ENCODE peak calls at places on chromosomes 12 and 14, in five cellular contexts. One of them, this sample, is unnamed.

GRCh38 chr14:61837336-61838229 is 75.4 kb downstream of the SNAPC1 start:
- DNase-seq in fibroblast of lung: peak
- DNase-seq in mesenchymal stem cell: peak
- DNase-seq in neural progenitor cell: peak
- DNase-seq in colonic mucosa: peak
- DNase-seq in this sample: peak

GRCh38 chr12:27303139-27304111 is 29.2 kb upstream of the BMAL2 start:
- DNase-seq in fibroblast of lung: no peak
- DNase-seq in mesenchymal stem cell: peak
- DNase-seq in neural progenitor cell: no peak
- DNase-seq in colonic mucosa: no peak
- DNase-seq in this sample: no peak

GRCh38 chr14:33569844-33570716 is 380.8 kb downstream of the EGLN3 start:
- DNase-seq in fibroblast of lung: peak
- DNase-seq in mesenchymal stem cell: peak
- DNase-seq in neural progenitor cell: no peak
- DNase-seq in colonic mucosa: no peak
- DNase-seq in this sample: peak

GRCh38 chr14:24139272-24139934 is 2.0 kb downstream of the EMC9 start:
- DNase-seq in fibroblast of lung: no peak
- DNase-seq in mesenchymal stem cell: no peak
- DNase-seq in neural progenitor cell: no peak
- DNase-seq in colonic mucosa: no peak
- DNase-seq in this sample: no peak

GRCh38 chr14:100900837-100901390 is 2.6 kb downstream of the RTL1 start:
- DNase-seq in fibroblast of lung: peak
- DNase-seq in mesenchymal stem cell: peak
- DNase-seq in neural progenitor cell: peak
- DNase-seq in colonic mucosa: peak
- DNase-seq in this sample: no peak

GRCh38 chr12:93860659-93861373 is 183.6 kb downstream of the CRADD start:
- DNase-seq in fibroblast of lung: peak
- DNase-seq in mesenchymal stem cell: no peak
- DNase-seq in neural progenitor cell: no peak
- DNase-seq in colonic mucosa: no peak
- DNase-seq in this sample: no peak

GRCh38 chr14:93764211-93764659 is 24.1 kb downstream of the PRIMA1 start:
- DNase-seq in fibroblast of lung: peak
- DNase-seq in mesenchymal stem cell: no peak
- DNase-seq in neural progenitor cell: no peak
- DNase-seq in colonic mucosa: no peak
- DNase-seq in this sample: peak

GRCh38 chr14:75717729-75718128 is 56.7 kb downstream of the TTLL5 start:
- DNase-seq in fibroblast of lung: no peak
- DNase-seq in mesenchymal stem cell: no peak
- DNase-seq in neural progenitor cell: no peak
- DNase-seq in colonic mucosa: no peak
- DNase-seq in this sample: no peak

GRCh38 chr12:116528498-116528897 is 30.7 kb upstream of the MAP1LC3B2 start:
- DNase-seq in fibroblast of lung: peak
- DNase-seq in mesenchymal stem cell: peak
- DNase-seq in neural progenitor cell: no peak
- DNase-seq in colonic mucosa: no peak
- DNase-seq in this sample: peak

GRCh38 chr14:78092040-78092439 is 78.1 kb upstream of the NRXN3 start:
- DNase-seq in fibroblast of lung: no peak
- DNase-seq in mesenchymal stem cell: no peak
- DNase-seq in neural progenitor cell: no peak
- DNase-seq in colonic mucosa: no peak
- DNase-seq in this sample: no peak

GRCh38 chr14:61372842-61373555 is 51.6 kb downstream of the PRKCH start:
- DNase-seq in fibroblast of lung: no peak
- DNase-seq in mesenchymal stem cell: no peak
- DNase-seq in neural progenitor cell: no peak
- DNase-seq in colonic mucosa: no peak
- DNase-seq in this sample: no peak

GRCh38 chr12:65948320-65949008 is 124.2 kb downstream of the HMGA2 start:
- DNase-seq in fibroblast of lung: peak
- DNase-seq in mesenchymal stem cell: peak
- DNase-seq in neural progenitor cell: peak
- DNase-seq in colonic mucosa: no peak
- DNase-seq in this sample: peak

GRCh38 chr12:47838286-47838931 is 18.7 kb upstream of the HDAC7 start:
- DNase-seq in fibroblast of lung: no peak
- DNase-seq in mesenchymal stem cell: peak
- DNase-seq in neural progenitor cell: peak
- DNase-seq in colonic mucosa: no peak
- DNase-seq in this sample: peak

GRCh38 chr12:1881301-1881700 is 37.2 kb downstream of the CACNA2D4 start:
- DNase-seq in fibroblast of lung: no peak
- DNase-seq in mesenchymal stem cell: no peak
- DNase-seq in neural progenitor cell: no peak
- DNase-seq in colonic mucosa: peak
- DNase-seq in this sample: no peak

GRCh38 chr12:126994599-126994998 is 1272.4 kb upstream of the TMEM132C start:
- DNase-seq in fibroblast of lung: no peak
- DNase-seq in mesenchymal stem cell: no peak
- DNase-seq in neural progenitor cell: no peak
- DNase-seq in colonic mucosa: no peak
- DNase-seq in this sample: no peak

GRCh38 chr12:64609543-64610091 is 678 bp upstream of the RASSF3 start:
- DNase-seq in fibroblast of lung: peak
- DNase-seq in mesenchymal stem cell: peak
- DNase-seq in neural progenitor cell: peak
- DNase-seq in colonic mucosa: no peak
- DNase-seq in this sample: peak

GRCh38 chr14:63642229-63642611 is 549 bp upstream of the WDR89 start:
- DNase-seq in fibroblast of lung: peak
- DNase-seq in mesenchymal stem cell: peak
- DNase-seq in neural progenitor cell: peak
- DNase-seq in colonic mucosa: peak
- DNase-seq in this sample: peak

GRCh38 chr14:105074601-105075053 is 9.4 kb upstream of the GPR132 start:
- DNase-seq in fibroblast of lung: no peak
- DNase-seq in mesenchymal stem cell: no peak
- DNase-seq in neural progenitor cell: peak
- DNase-seq in colonic mucosa: no peak
- DNase-seq in this sample: no peak

GRCh38 chr12:132105467-132105866 is 38.7 kb downstream of the DDX51 start:
- DNase-seq in fibroblast of lung: no peak
- DNase-seq in mesenchymal stem cell: no peak
- DNase-seq in neural progenitor cell: no peak
- DNase-seq in colonic mucosa: no peak
- DNase-seq in this sample: no peak

GRCh38 chr14:22812744-22813143 is 2.5 kb downstream of the SLC7A7 start:
- DNase-seq in fibroblast of lung: no peak
- DNase-seq in mesenchymal stem cell: no peak
- DNase-seq in neural progenitor cell: peak
- DNase-seq in colonic mucosa: no peak
- DNase-seq in this sample: no peak

GRCh38 chr14:22850944-22851790 is 14.8 kb downstream of the MMP14 start:
- DNase-seq in fibroblast of lung: peak
- DNase-seq in mesenchymal stem cell: peak
- DNase-seq in neural progenitor cell: no peak
- DNase-seq in colonic mucosa: peak
- DNase-seq in this sample: peak

GRCh38 chr14:72802588-72802946 is 91.3 kb downstream of the DPF3 start:
- DNase-seq in fibroblast of lung: no peak
- DNase-seq in mesenchymal stem cell: no peak
- DNase-seq in neural progenitor cell: no peak
- DNase-seq in colonic mucosa: no peak
- DNase-seq in this sample: no peak

GRCh38 chr14:51855234-51855633 is 5.2 kb upstream of the GNG2 start:
- DNase-seq in fibroblast of lung: peak
- DNase-seq in mesenchymal stem cell: no peak
- DNase-seq in neural progenitor cell: no peak
- DNase-seq in colonic mucosa: no peak
- DNase-seq in this sample: peak

GRCh38 chr12:127293507-127294310 is 973.3 kb upstream of the TMEM132C start:
- DNase-seq in fibroblast of lung: peak
- DNase-seq in mesenchymal stem cell: peak
- DNase-seq in neural progenitor cell: peak
- DNase-seq in colonic mucosa: peak
- DNase-seq in this sample: peak

GRCh38 chr12:19963972-19964371 is 404.4 kb upstream of the PDE3A start:
- DNase-seq in fibroblast of lung: peak
- DNase-seq in mesenchymal stem cell: no peak
- DNase-seq in neural progenitor cell: no peak
- DNase-seq in colonic mucosa: no peak
- DNase-seq in this sample: no peak

GRCh38 chr14:105197274-105197673 is 16.2 kb upstream of the NUDT14 start:
- DNase-seq in fibroblast of lung: peak
- DNase-seq in mesenchymal stem cell: peak
- DNase-seq in neural progenitor cell: peak
- DNase-seq in colonic mucosa: no peak
- DNase-seq in this sample: peak

GRCh38 chr12:108833355-108833733 is 24.0 kb downstream of the SSH1 start:
- DNase-seq in fibroblast of lung: peak
- DNase-seq in mesenchymal stem cell: peak
- DNase-seq in neural progenitor cell: no peak
- DNase-seq in colonic mucosa: no peak
- DNase-seq in this sample: peak

GRCh38 chr12:96141216-96141944 is 52.8 kb upstream of the ELK3 start:
- DNase-seq in fibroblast of lung: peak
- DNase-seq in mesenchymal stem cell: peak
- DNase-seq in neural progenitor cell: no peak
- DNase-seq in colonic mucosa: no peak
- DNase-seq in this sample: peak

GRCh38 chr12:107344035-107344808 is 250.9 kb upstream of the CRY1 start:
- DNase-seq in fibroblast of lung: peak
- DNase-seq in mesenchymal stem cell: no peak
- DNase-seq in neural progenitor cell: no peak
- DNase-seq in colonic mucosa: no peak
- DNase-seq in this sample: no peak

DNA sequence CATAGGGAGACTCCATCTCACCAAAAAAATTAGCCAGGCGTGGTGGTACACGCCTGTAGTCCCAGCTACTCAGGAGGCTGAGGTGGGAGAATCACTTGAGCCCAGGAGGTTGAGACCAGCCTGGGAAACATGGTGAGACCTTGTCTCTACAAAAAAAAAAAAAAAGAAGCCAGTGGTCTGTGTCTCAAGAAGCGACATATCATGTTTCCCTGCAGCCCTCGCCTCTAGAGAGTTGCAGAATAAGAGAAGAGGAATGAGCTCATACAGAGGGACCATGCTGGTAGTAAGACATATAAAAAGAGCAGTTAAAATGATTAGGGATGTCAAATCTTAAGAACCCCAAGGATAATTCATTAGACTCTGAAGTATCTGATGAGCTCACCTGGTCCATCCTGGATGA is 39.4 kb upstream of the BICDL1 start:
- DNase-seq in fibroblast of lung: no peak
- DNase-seq in mesenchymal stem cell: no peak
- DNase-seq in neural progenitor cell: no peak
- DNase-seq in colonic mucosa: no peak
- DNase-seq in this sample: no peak
- H3K4me3 ChIP-seq in fibroblast of lung: no peak
- H3K4me3 ChIP-seq in mesenchymal stem cell: no peak
- H3K4me3 ChIP-seq in neural progenitor cell: no peak
- H3K4me3 ChIP-seq in colonic mucosa: no peak
- H3K4me3 ChIP-seq in this sample: no peak

DNA sequence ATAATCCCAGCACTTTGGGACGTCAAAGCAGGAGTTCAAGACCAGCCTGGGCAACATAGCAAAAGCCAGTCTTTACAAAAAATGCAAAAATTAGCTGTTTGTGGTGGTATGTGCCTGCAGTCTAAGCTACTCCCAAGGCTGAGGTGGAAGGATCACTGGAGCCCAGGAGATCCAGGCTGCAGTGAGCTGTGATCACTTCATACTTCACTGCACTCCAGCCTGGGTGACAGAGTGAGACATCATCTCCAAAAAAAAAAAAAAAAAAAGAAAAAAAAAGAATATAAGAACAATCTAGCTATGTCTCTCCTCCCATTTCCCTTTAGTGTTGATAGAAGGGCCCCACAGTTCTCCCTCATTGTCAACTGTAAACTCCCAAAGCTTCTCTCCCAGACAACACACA is 3.5 kb upstream of the BCAT1 start:
- DNase-seq in fibroblast of lung: no peak
- DNase-seq in mesenchymal stem cell: no peak
- DNase-seq in neural progenitor cell: no peak
- DNase-seq in colonic mucosa: no peak
- DNase-seq in this sample: no peak
- H3K9ac ChIP-seq in fibroblast of lung: no peak
- H3K9ac ChIP-seq in mesenchymal stem cell: no peak
- H3K9ac ChIP-seq in neural progenitor cell: no peak
- H3K9ac ChIP-seq in colonic mucosa: no peak
- H3K9ac ChIP-seq in this sample: no peak

GRCh38 chr14:88551094-88551870 is 3.5 kb downstream of the PTPN21 start:
- DNase-seq in fibroblast of lung: peak
- DNase-seq in mesenchymal stem cell: peak
- DNase-seq in neural progenitor cell: peak
- DNase-seq in colonic mucosa: peak
- DNase-seq in this sample: peak

GRCh38 chr14:88552859-88553258 is 1.9 kb downstream of the PTPN21 start:
- DNase-seq in fibroblast of lung: no peak
- DNase-seq in mesenchymal stem cell: no peak
- DNase-seq in neural progenitor cell: no peak
- DNase-seq in colonic mucosa: no peak
- DNase-seq in this sample: no peak

GRCh38 chr14:88553886-88554457 is 835 bp downstream of the PTPN21 start:
- DNase-seq in fibroblast of lung: peak
- DNase-seq in mesenchymal stem cell: peak
- DNase-seq in neural progenitor cell: no peak
- DNase-seq in colonic mucosa: no peak
- DNase-seq in this sample: peak

GRCh38 chr14:88550078-88550477 is 4.7 kb downstream of the PTPN21 start:
- DNase-seq in fibroblast of lung: no peak
- DNase-seq in mesenchymal stem cell: no peak
- DNase-seq in neural progenitor cell: no peak
- DNase-seq in colonic mucosa: no peak
- DNase-seq in this sample: no peak

DNA sequence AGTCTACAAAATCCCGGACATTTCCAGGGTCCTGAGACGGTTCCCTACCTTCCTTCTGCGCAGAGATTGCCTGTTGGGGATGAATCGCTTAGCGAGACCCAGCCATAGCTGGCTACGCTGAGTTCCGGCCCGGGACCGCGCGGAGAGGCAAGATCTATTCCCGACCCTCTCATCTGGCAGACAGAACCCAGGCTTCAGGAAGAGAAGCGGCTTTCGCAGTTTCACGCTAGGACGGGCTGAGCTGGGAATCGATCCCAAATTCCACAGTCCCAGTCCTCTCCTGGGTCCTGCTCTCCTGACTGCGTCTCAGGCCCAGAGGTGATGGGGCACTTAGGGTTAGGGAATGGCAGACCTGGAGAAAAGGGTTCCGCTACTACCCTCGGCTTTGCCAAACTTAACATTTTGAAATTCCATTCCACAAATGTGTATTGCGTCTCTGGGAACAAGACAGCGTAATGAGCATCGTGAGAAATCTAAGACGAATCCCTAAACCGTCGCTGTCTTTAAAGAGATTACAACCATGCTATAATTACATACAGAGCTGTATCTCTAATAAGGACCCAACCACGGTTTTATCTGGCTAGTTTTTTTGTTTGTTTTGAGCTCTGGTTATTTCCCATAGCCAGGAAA is 2.8 kb downstream of the PTPN21 start:
- DNase-seq in fibroblast of lung: peak
- DNase-seq in mesenchymal stem cell: peak
- DNase-seq in neural progenitor cell: peak
- DNase-seq in colonic mucosa: no peak
- DNase-seq in this sample: peak
- H3K4me3 ChIP-seq in fibroblast of lung: peak
- H3K4me3 ChIP-seq in mesenchymal stem cell: no peak
- H3K4me3 ChIP-seq in neural progenitor cell: peak
- H3K4me3 ChIP-seq in colonic mucosa: peak
- H3K4me3 ChIP-seq in this sample: peak

GRCh38 chr12:57605308-57606015 is 838 bp downstream of the DTX3 start:
- DNase-seq in fibroblast of lung: no peak
- DNase-seq in mesenchymal stem cell: no peak
- DNase-seq in neural progenitor cell: peak
- DNase-seq in colonic mucosa: peak
- DNase-seq in this sample: no peak
- H3K9ac ChIP-seq in fibroblast of lung: peak
- H3K9ac ChIP-seq in mesenchymal stem cell: peak
- H3K9ac ChIP-seq in neural progenitor cell: peak
- H3K9ac ChIP-seq in colonic mucosa: peak
- H3K9ac ChIP-seq in this sample: peak

This sample was measured in adipocyte.